ENCODE peak calls at places on chromosome 17, in ten cellular contexts. One of them, this sample, is unnamed.

GRCh38 chr17:49882434-49882833 is 34.6 kb upstream of the TAC4 start:
- DNase-seq in endothelial cell: no peak
- DNase-seq in A549: no peak
- DNase-seq in lower leg skin: no peak
- DNase-seq in fibroblast of the aortic adventitia: no peak
- DNase-seq in epithelial cell of esophagus: no peak
- DNase-seq in psoas muscle: no peak
- DNase-seq in heart left ventricle: no peak
- DNase-seq in sigmoid colon: no peak
- DNase-seq in AG09309: no peak
- DNase-seq in this sample: no peak

GRCh38 chr17:45171338-45172231 is 9.9 kb downstream of the HEXIM2 start:
- DNase-seq in sigmoid colon: peak; percentile 80
- DNase-seq in heart left ventricle: peak; percentile 26
- DNase-seq in endothelial cell: no peak
- DNase-seq in psoas muscle: peak; percentile 76
- DNase-seq in epithelial cell of esophagus: peak; percentile 86
- DNase-seq in lower leg skin: peak; percentile 93
- DNase-seq in A549: peak; percentile 84
- DNase-seq in fibroblast of the aortic adventitia: no peak
- DNase-seq in AG09309: no peak
- DNase-seq in this sample: no peak

GRCh38 chr17:56319531-56319930 is 166.3 kb downstream of the ANKFN1 start:
- DNase-seq in A549: peak; percentile 41
- DNase-seq in sigmoid colon: no peak
- DNase-seq in epithelial cell of esophagus: peak; percentile 59
- DNase-seq in lower leg skin: no peak
- DNase-seq in heart left ventricle: no peak
- DNase-seq in fibroblast of the aortic adventitia: peak; percentile 79
- DNase-seq in psoas muscle: no peak
- DNase-seq in endothelial cell: no peak
- DNase-seq in AG09309: peak; percentile 28
- DNase-seq in this sample: no peak

GRCh38 chr17:73192219-73192893 is 499 bp upstream of the COG1 start:
- DNase-seq in heart left ventricle: peak; percentile 66
- DNase-seq in epithelial cell of esophagus: peak; percentile 78
- DNase-seq in AG09309: peak; percentile 29
- DNase-seq in lower leg skin: peak; percentile 91
- DNase-seq in A549: peak; percentile 76
- DNase-seq in psoas muscle: peak; percentile 83
- DNase-seq in fibroblast of the aortic adventitia: peak; percentile 56
- DNase-seq in sigmoid colon: peak; percentile 80
- DNase-seq in endothelial cell: peak; percentile 63
- DNase-seq in this sample: peak; percentile 29

GRCh38 chr17:71023631-71024030 is 854.3 kb downstream of the KCNJ2 start:
- DNase-seq in A549: no peak
- DNase-seq in fibroblast of the aortic adventitia: no peak
- DNase-seq in endothelial cell: no peak
- DNase-seq in sigmoid colon: no peak
- DNase-seq in psoas muscle: no peak
- DNase-seq in epithelial cell of esophagus: peak; percentile 1
- DNase-seq in lower leg skin: no peak
- DNase-seq in AG09309: no peak
- DNase-seq in heart left ventricle: no peak
- DNase-seq in this sample: no peak

GRCh38 chr17:32222621-32223020 is 43.0 kb upstream of the RHBDL3 start:
- DNase-seq in sigmoid colon: no peak
- DNase-seq in endothelial cell: no peak
- DNase-seq in lower leg skin: no peak
- DNase-seq in heart left ventricle: no peak
- DNase-seq in psoas muscle: no peak
- DNase-seq in fibroblast of the aortic adventitia: no peak
- DNase-seq in A549: peak; percentile 62
- DNase-seq in epithelial cell of esophagus: peak; percentile 85
- DNase-seq in AG09309: no peak
- DNase-seq in this sample: no peak

GRCh38 chr17:81869221-81870154 is 1.6 kb downstream of the ARHGDIA start:
- DNase-seq in fibroblast of the aortic adventitia: peak; percentile 33
- DNase-seq in A549: peak; percentile 62
- DNase-seq in endothelial cell: peak; percentile 71
- DNase-seq in AG09309: no peak
- DNase-seq in epithelial cell of esophagus: peak; percentile 29
- DNase-seq in lower leg skin: no peak
- DNase-seq in sigmoid colon: peak; percentile 73
- DNase-seq in psoas muscle: no peak
- DNase-seq in heart left ventricle: peak; percentile 44
- DNase-seq in this sample: no peak

GRCh38 chr17:1137465-1137894 is 42.3 kb downstream of the ABR start:
- DNase-seq in heart left ventricle: no peak
- DNase-seq in A549: peak; percentile 79
- DNase-seq in AG09309: no peak
- DNase-seq in psoas muscle: no peak
- DNase-seq in sigmoid colon: no peak
- DNase-seq in endothelial cell: no peak
- DNase-seq in lower leg skin: no peak
- DNase-seq in epithelial cell of esophagus: peak; percentile 51
- DNase-seq in fibroblast of the aortic adventitia: no peak
- DNase-seq in this sample: no peak

GRCh38 chr17:3678095-3678820 is 9.6 kb downstream of the EMC6 start:
- DNase-seq in sigmoid colon: no peak
- DNase-seq in lower leg skin: no peak
- DNase-seq in epithelial cell of esophagus: no peak
- DNase-seq in endothelial cell: no peak
- DNase-seq in A549: no peak
- DNase-seq in AG09309: no peak
- DNase-seq in fibroblast of the aortic adventitia: peak; percentile 73
- DNase-seq in heart left ventricle: no peak
- DNase-seq in psoas muscle: peak; percentile 28
- DNase-seq in this sample: no peak

GRCh38 chr17:39306028-39306427 is 80.3 kb upstream of the STAC2 start:
- DNase-seq in lower leg skin: no peak
- DNase-seq in A549: no peak
- DNase-seq in fibroblast of the aortic adventitia: no peak
- DNase-seq in epithelial cell of esophagus: no peak
- DNase-seq in sigmoid colon: no peak
- DNase-seq in psoas muscle: no peak
- DNase-seq in endothelial cell: no peak
- DNase-seq in heart left ventricle: no peak
- DNase-seq in AG09309: no peak
- DNase-seq in this sample: no peak

GRCh38 chr17:69471406-69471805 is 56.9 kb downstream of the MAP2K6 start:
- DNase-seq in AG09309: no peak
- DNase-seq in heart left ventricle: no peak
- DNase-seq in fibroblast of the aortic adventitia: no peak
- DNase-seq in endothelial cell: no peak
- DNase-seq in A549: no peak
- DNase-seq in psoas muscle: no peak
- DNase-seq in sigmoid colon: no peak
- DNase-seq in epithelial cell of esophagus: no peak
- DNase-seq in lower leg skin: no peak
- DNase-seq in this sample: no peak
- TF ChIP-seq CTCF in AG09309: no peak
- TF ChIP-seq CTCF in heart left ventricle: no peak
- TF ChIP-seq CTCF in fibroblast of the aortic adventitia: no peak
- TF ChIP-seq CTCF in endothelial cell: no peak
- TF ChIP-seq CTCF in A549: no peak
- TF ChIP-seq CTCF in psoas muscle: no peak
- TF ChIP-seq CTCF in sigmoid colon: no peak
- TF ChIP-seq CTCF in epithelial cell of esophagus: no peak
- TF ChIP-seq CTCF in lower leg skin: no peak
- TF ChIP-seq CTCF in this sample: no peak

DNA sequence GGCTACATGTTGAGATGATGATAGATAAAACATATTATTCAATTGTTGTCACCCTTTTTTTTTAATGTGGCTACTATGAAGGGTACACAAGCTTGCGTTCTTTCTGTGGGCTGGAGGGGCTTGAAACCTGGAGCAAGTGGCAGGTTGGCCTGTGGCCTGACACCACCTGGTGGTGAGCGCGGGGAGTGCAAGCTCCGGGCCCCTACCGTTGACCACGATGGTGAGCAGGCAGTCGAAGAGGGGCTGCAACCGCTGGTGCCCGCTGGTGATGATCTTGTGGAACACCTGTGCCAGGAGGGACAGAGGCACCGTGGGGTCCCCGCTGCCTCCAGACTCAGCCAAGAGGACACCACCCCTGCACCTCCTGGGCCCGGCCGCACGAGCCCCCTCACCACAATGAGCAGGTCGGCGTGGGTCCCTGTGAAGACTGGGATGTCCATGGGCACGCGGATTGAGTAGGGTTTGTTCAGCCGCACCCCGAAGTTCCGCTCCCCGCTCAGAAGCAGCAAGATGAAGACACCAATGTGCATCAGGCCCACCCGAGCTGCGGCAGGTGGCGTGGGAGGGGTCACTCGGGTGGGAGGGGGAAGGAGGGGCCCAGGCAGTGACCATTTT is 14.5 kb downstream of the HID1 start:
- DNase-seq in lower leg skin: peak; percentile 96
- DNase-seq in heart left ventricle: peak; percentile 74
- DNase-seq in sigmoid colon: peak; percentile 81
- DNase-seq in epithelial cell of esophagus: peak; percentile 65
- DNase-seq in endothelial cell: peak; percentile 95
- DNase-seq in psoas muscle: peak; percentile 83
- DNase-seq in fibroblast of the aortic adventitia: peak; percentile 48
- DNase-seq in A549: peak; percentile 91
- DNase-seq in AG09309: no peak
- DNase-seq in this sample: peak; percentile 78
- TF ChIP-seq CTCF in lower leg skin: no peak
- TF ChIP-seq CTCF in heart left ventricle: peak; percentile 92
- TF ChIP-seq CTCF in sigmoid colon: peak; percentile 88
- TF ChIP-seq CTCF in epithelial cell of esophagus: peak; percentile 91
- TF ChIP-seq CTCF in endothelial cell: peak; percentile 98
- TF ChIP-seq CTCF in psoas muscle: peak; percentile 94
- TF ChIP-seq CTCF in fibroblast of the aortic adventitia: peak; percentile 95
- TF ChIP-seq CTCF in A549: peak; percentile 92
- TF ChIP-seq CTCF in AG09309: peak; percentile 96
- TF ChIP-seq CTCF in this sample: peak; percentile 72

GRCh38 chr17:57441270-57441600 is 184.9 kb downstream of the MSI2 start:
- DNase-seq in lower leg skin: no peak
- DNase-seq in AG09309: no peak
- DNase-seq in fibroblast of the aortic adventitia: no peak
- DNase-seq in psoas muscle: no peak
- DNase-seq in A549: no peak
- DNase-seq in heart left ventricle: no peak
- DNase-seq in epithelial cell of esophagus: no peak
- DNase-seq in endothelial cell: no peak
- DNase-seq in sigmoid colon: no peak
- DNase-seq in this sample: no peak

GRCh38 chr17:57442401-57442823 is 186.1 kb downstream of the MSI2 start:
- DNase-seq in epithelial cell of esophagus: no peak
- DNase-seq in AG09309: no peak
- DNase-seq in endothelial cell: no peak
- DNase-seq in fibroblast of the aortic adventitia: no peak
- DNase-seq in heart left ventricle: no peak
- DNase-seq in lower leg skin: no peak
- DNase-seq in psoas muscle: no peak
- DNase-seq in sigmoid colon: no peak
- DNase-seq in A549: no peak
- DNase-seq in this sample: no peak

GRCh38 chr17:57442914-57443571 is 186.7 kb downstream of the MSI2 start:
- DNase-seq in endothelial cell: no peak
- DNase-seq in AG09309: no peak
- DNase-seq in lower leg skin: no peak
- DNase-seq in epithelial cell of esophagus: peak; percentile 72
- DNase-seq in A549: no peak
- DNase-seq in psoas muscle: peak; percentile 89
- DNase-seq in heart left ventricle: peak; percentile 46
- DNase-seq in sigmoid colon: no peak
- DNase-seq in fibroblast of the aortic adventitia: no peak
- DNase-seq in this sample: no peak

GRCh38 chr17:57438031-57438731 is 181.9 kb downstream of the MSI2 start:
- DNase-seq in sigmoid colon: no peak
- DNase-seq in psoas muscle: no peak
- DNase-seq in endothelial cell: no peak
- DNase-seq in fibroblast of the aortic adventitia: no peak
- DNase-seq in AG09309: no peak
- DNase-seq in heart left ventricle: no peak
- DNase-seq in lower leg skin: no peak
- DNase-seq in epithelial cell of esophagus: no peak
- DNase-seq in A549: no peak
- DNase-seq in this sample: no peak

GRCh38 chr17:57440522-57441269 is 184.4 kb downstream of the MSI2 start:
- DNase-seq in fibroblast of the aortic adventitia: peak; percentile 70
- DNase-seq in lower leg skin: peak; percentile 89
- DNase-seq in psoas muscle: peak; percentile 70
- DNase-seq in AG09309: no peak
- DNase-seq in endothelial cell: peak; percentile 68
- DNase-seq in A549: peak; percentile 59
- DNase-seq in epithelial cell of esophagus: peak; percentile 86
- DNase-seq in heart left ventricle: peak; percentile 76
- DNase-seq in sigmoid colon: peak; percentile 78
- DNase-seq in this sample: no peak
- TF ChIP-seq CTCF in fibroblast of the aortic adventitia: no peak
- TF ChIP-seq CTCF in lower leg skin: no peak
- TF ChIP-seq CTCF in psoas muscle: peak; percentile 32
- TF ChIP-seq CTCF in AG09309: no peak
- TF ChIP-seq CTCF in endothelial cell: no peak
- TF ChIP-seq CTCF in A549: peak; percentile 47
- TF ChIP-seq CTCF in epithelial cell of esophagus: peak; percentile 33
- TF ChIP-seq CTCF in heart left ventricle: peak; percentile 60
- TF ChIP-seq CTCF in sigmoid colon: no peak
- TF ChIP-seq CTCF in this sample: no peak

GRCh38 chr17:79790805-79791353 is 6.0 kb downstream of the CBX8 start:
- DNase-seq in epithelial cell of esophagus: no peak
- DNase-seq in lower leg skin: no peak
- DNase-seq in psoas muscle: no peak
- DNase-seq in A549: no peak
- DNase-seq in sigmoid colon: no peak
- DNase-seq in AG09309: no peak
- DNase-seq in fibroblast of the aortic adventitia: no peak
- DNase-seq in heart left ventricle: no peak
- DNase-seq in endothelial cell: no peak
- DNase-seq in this sample: no peak

GRCh38 chr17:79791354-79792123 is 5.3 kb downstream of the CBX8 start:
- DNase-seq in A549: no peak
- DNase-seq in sigmoid colon: no peak
- DNase-seq in fibroblast of the aortic adventitia: no peak
- DNase-seq in psoas muscle: no peak
- DNase-seq in AG09309: no peak
- DNase-seq in endothelial cell: no peak
- DNase-seq in heart left ventricle: no peak
- DNase-seq in lower leg skin: no peak
- DNase-seq in epithelial cell of esophagus: no peak
- DNase-seq in this sample: no peak

GRCh38 chr17:79788989-79789942 is 7.6 kb downstream of the CBX8 start:
- DNase-seq in sigmoid colon: no peak
- DNase-seq in A549: no peak
- DNase-seq in fibroblast of the aortic adventitia: no peak
- DNase-seq in lower leg skin: no peak
- DNase-seq in epithelial cell of esophagus: no peak
- DNase-seq in psoas muscle: no peak
- DNase-seq in AG09309: no peak
- DNase-seq in endothelial cell: no peak
- DNase-seq in heart left ventricle: no peak
- DNase-seq in this sample: no peak

GRCh38 chr17:79788455-79788854 is 8.4 kb downstream of the CBX8 start:
- DNase-seq in fibroblast of the aortic adventitia: no peak
- DNase-seq in AG09309: no peak
- DNase-seq in sigmoid colon: no peak
- DNase-seq in lower leg skin: no peak
- DNase-seq in epithelial cell of esophagus: no peak
- DNase-seq in psoas muscle: no peak
- DNase-seq in heart left ventricle: no peak
- DNase-seq in endothelial cell: no peak
- DNase-seq in A549: no peak
- DNase-seq in this sample: no peak

GRCh38 chr17:79789943-79790804 is 6.7 kb downstream of the CBX8 start:
- DNase-seq in heart left ventricle: no peak
- DNase-seq in lower leg skin: no peak
- DNase-seq in AG09309: no peak
- DNase-seq in epithelial cell of esophagus: no peak
- DNase-seq in endothelial cell: peak; percentile 66
- DNase-seq in sigmoid colon: no peak
- DNase-seq in psoas muscle: peak; percentile 72
- DNase-seq in fibroblast of the aortic adventitia: no peak
- DNase-seq in A549: peak; percentile 95
- DNase-seq in this sample: no peak
- TF ChIP-seq CTCF in heart left ventricle: peak; percentile 77
- TF ChIP-seq CTCF in lower leg skin: no peak
- TF ChIP-seq CTCF in AG09309: peak; percentile 43
- TF ChIP-seq CTCF in epithelial cell of esophagus: no peak
- TF ChIP-seq CTCF in endothelial cell: peak; percentile 71
- TF ChIP-seq CTCF in sigmoid colon: peak; percentile 68
- TF ChIP-seq CTCF in psoas muscle: peak; percentile 68
- TF ChIP-seq CTCF in fibroblast of the aortic adventitia: peak; percentile 38
- TF ChIP-seq CTCF in A549: peak; percentile 98
- TF ChIP-seq CTCF in this sample: peak; percentile 48